ENCODE peak calls at places on chromosomes 6 and 20, in four cellular contexts. One of them, this sample, is unnamed.

GRCh38 chr6:91781946-91782345 is 1195.1 kb upstream of the MAP3K7 start:
- DNase-seq in right atrium auricular region: no peak
- DNase-seq in astrocyte of the spinal cord: no peak
- DNase-seq in tibial nerve: peak; percentile 30
- DNase-seq in this sample: no peak

GRCh38 chr6:154894903-154895302 is 100.2 kb upstream of the TIAM2 start:
- DNase-seq in astrocyte of the spinal cord: no peak
- DNase-seq in right atrium auricular region: no peak
- DNase-seq in tibial nerve: no peak
- DNase-seq in this sample: no peak

GRCh38 chr6:157162756-157163433 is 160.4 kb downstream of the TMEM242 start:
- DNase-seq in astrocyte of the spinal cord: no peak
- DNase-seq in right atrium auricular region: no peak
- DNase-seq in tibial nerve: no peak
- DNase-seq in this sample: no peak

GRCh38 chr20:62647521-62648317 is 5.4 kb downstream of the SLCO4A1 start:
- DNase-seq in astrocyte of the spinal cord: no peak
- DNase-seq in right atrium auricular region: no peak
- DNase-seq in tibial nerve: peak; percentile 64
- DNase-seq in this sample: no peak

GRCh38 chr6:168171673-168172352 is 92.8 kb upstream of the FRMD1 start:
- DNase-seq in right atrium auricular region: no peak
- DNase-seq in tibial nerve: no peak
- DNase-seq in astrocyte of the spinal cord: no peak
- DNase-seq in this sample: no peak

GRCh38 chr6:115545410-115545986 is 515.2 kb downstream of the FRK start:
- DNase-seq in right atrium auricular region: no peak
- DNase-seq in astrocyte of the spinal cord: no peak
- DNase-seq in tibial nerve: no peak
- DNase-seq in this sample: peak; percentile 65

GRCh38 chr6:10587694-10588392 is 66.7 kb downstream of the GCNT2 start:
- DNase-seq in astrocyte of the spinal cord: no peak
- DNase-seq in tibial nerve: no peak
- DNase-seq in right atrium auricular region: no peak
- DNase-seq in this sample: no peak

GRCh38 chr20:16236589-16237241 is 336.5 kb downstream of the KIF16B start:
- DNase-seq in astrocyte of the spinal cord: no peak
- DNase-seq in tibial nerve: no peak
- DNase-seq in right atrium auricular region: no peak
- DNase-seq in this sample: no peak

GRCh38 chr6:96468681-96469224 is 52.9 kb upstream of the UFL1 start:
- DNase-seq in tibial nerve: no peak
- DNase-seq in right atrium auricular region: no peak
- DNase-seq in astrocyte of the spinal cord: peak; percentile 11
- DNase-seq in this sample: no peak

GRCh38 chr6:44349904-44350649 is 7.6 kb downstream of the SPATS1 start:
- DNase-seq in right atrium auricular region: no peak
- DNase-seq in tibial nerve: no peak
- DNase-seq in astrocyte of the spinal cord: no peak
- DNase-seq in this sample: no peak

GRCh38 chr20:44810391-44811149 is at the start of gene RIMS4:
- DNase-seq in tibial nerve: no peak
- DNase-seq in astrocyte of the spinal cord: no peak
- DNase-seq in right atrium auricular region: no peak
- DNase-seq in this sample: peak; percentile 35
- TF ChIP-seq CTCF in tibial nerve: no peak
- TF ChIP-seq CTCF in astrocyte of the spinal cord: no peak
- TF ChIP-seq CTCF in right atrium auricular region: no peak
- TF ChIP-seq CTCF in this sample: no peak

GRCh38 chr20:25032478-25033183 is 25.3 kb downstream of the ACSS1 start:
- DNase-seq in right atrium auricular region: peak; percentile 77
- DNase-seq in astrocyte of the spinal cord: peak; percentile 6
- DNase-seq in tibial nerve: peak; percentile 69
- DNase-seq in this sample: no peak
- TF ChIP-seq CTCF in right atrium auricular region: peak; percentile 34
- TF ChIP-seq CTCF in astrocyte of the spinal cord: no peak
- TF ChIP-seq CTCF in tibial nerve: peak; percentile 42
- TF ChIP-seq CTCF in this sample: no peak

GRCh38 chr6:137951064-137951597 is 84.1 kb downstream of the TNFAIP3 start:
- DNase-seq in right atrium auricular region: no peak
- DNase-seq in tibial nerve: no peak
- DNase-seq in astrocyte of the spinal cord: no peak
- DNase-seq in this sample: no peak
- TF ChIP-seq CTCF in right atrium auricular region: no peak
- TF ChIP-seq CTCF in tibial nerve: no peak
- TF ChIP-seq CTCF in astrocyte of the spinal cord: no peak
- TF ChIP-seq CTCF in this sample: no peak

DNA sequence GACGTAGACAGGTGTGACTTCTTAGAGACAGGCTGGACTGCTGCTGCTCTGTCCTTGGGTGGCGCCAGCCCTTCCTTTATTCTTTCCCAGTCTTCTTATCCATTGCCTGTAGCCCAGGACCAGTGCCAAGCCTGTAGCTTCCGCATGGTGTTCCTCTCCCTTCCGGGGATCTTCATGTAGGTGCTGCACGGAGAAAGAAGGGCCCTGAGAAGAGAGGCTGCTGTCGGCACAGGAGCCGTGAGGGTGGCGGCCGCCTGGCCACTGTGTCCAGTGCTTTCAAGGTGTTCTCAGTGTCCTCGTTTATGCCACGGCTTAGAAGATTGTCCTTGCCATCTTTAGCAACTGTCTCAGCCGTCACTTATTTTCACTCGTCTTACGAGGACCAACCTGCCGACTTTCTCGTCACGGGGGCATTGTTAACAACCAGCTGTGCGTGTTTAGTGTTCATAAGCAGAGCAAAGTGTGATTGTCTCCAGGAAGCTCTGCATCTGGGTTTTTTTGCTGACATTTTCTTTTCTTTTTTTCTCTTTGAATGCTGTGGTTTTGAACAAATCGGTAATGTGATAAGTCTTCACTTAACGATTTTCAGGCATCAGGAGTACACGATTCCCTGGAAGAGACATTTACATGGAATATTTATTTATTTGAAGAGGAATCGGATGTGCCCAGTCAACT is 61.2 kb downstream of the PPP1R14C start:
- DNase-seq in tibial nerve: no peak
- DNase-seq in right atrium auricular region: no peak
- DNase-seq in astrocyte of the spinal cord: no peak
- DNase-seq in this sample: no peak
- TF ChIP-seq CTCF in tibial nerve: no peak
- TF ChIP-seq CTCF in right atrium auricular region: no peak
- TF ChIP-seq CTCF in astrocyte of the spinal cord: no peak
- TF ChIP-seq CTCF in this sample: no peak

GRCh38 chr20:60009826-60010616 is 51.8 kb downstream of the CDH26 start:
- DNase-seq in tibial nerve: no peak
- DNase-seq in astrocyte of the spinal cord: no peak
- DNase-seq in right atrium auricular region: no peak
- DNase-seq in this sample: no peak
- TF ChIP-seq CTCF in tibial nerve: no peak
- TF ChIP-seq CTCF in astrocyte of the spinal cord: no peak
- TF ChIP-seq CTCF in right atrium auricular region: no peak
- TF ChIP-seq CTCF in this sample: peak; percentile 21

DNA sequence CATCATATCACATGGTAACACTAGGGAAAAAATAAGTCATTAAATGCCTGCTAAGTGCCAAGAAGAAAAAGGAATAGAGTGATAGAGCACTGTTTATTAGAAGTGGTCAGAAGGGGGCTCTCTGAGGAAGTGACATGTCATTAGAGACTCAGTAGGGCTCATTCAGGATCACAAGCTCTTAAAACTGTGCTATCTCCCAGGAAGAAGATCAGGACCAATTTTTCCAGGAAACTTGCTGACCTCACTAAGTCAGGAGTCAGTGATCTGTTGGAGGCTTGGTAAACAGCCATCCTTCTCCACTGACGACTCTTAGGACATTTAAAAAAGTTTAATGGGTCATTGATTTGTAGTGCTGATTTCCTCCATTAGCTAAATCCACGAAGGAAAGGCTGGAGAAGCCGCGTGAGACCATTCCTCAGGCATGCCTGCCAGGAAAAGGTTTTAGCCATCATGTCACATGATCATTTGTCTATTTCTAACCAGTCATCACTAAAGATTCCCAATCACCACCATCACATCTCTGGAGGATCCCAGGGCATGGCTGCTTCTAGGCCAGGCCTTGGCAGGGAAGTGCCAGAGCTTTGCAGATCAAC is 5.9 kb upstream of the PTPN1 start:
- DNase-seq in right atrium auricular region: no peak
- DNase-seq in tibial nerve: no peak
- DNase-seq in astrocyte of the spinal cord: no peak
- DNase-seq in this sample: no peak
- TF ChIP-seq CTCF in right atrium auricular region: peak; percentile 43
- TF ChIP-seq CTCF in tibial nerve: no peak
- TF ChIP-seq CTCF in astrocyte of the spinal cord: peak; percentile 24
- TF ChIP-seq CTCF in this sample: no peak

GRCh38 chr6:136863752-136864151 is 41.4 kb downstream of the PEX7 start:
- DNase-seq in right atrium auricular region: no peak
- DNase-seq in astrocyte of the spinal cord: no peak
- DNase-seq in tibial nerve: no peak
- DNase-seq in this sample: no peak
- TF ChIP-seq CTCF in right atrium auricular region: no peak
- TF ChIP-seq CTCF in astrocyte of the spinal cord: no peak
- TF ChIP-seq CTCF in tibial nerve: no peak
- TF ChIP-seq CTCF in this sample: no peak

GRCh38 chr6:158869010-158869603 is 49.9 kb upstream of the EZR start:
- DNase-seq in right atrium auricular region: no peak
- DNase-seq in tibial nerve: no peak
- DNase-seq in astrocyte of the spinal cord: no peak
- DNase-seq in this sample: no peak

GRCh38 chr6:158867381-158868121 is 48.4 kb upstream of the EZR start:
- DNase-seq in astrocyte of the spinal cord: no peak
- DNase-seq in right atrium auricular region: no peak
- DNase-seq in tibial nerve: no peak
- DNase-seq in this sample: no peak

GRCh38 chr6:158868122-158868480 is 48.9 kb upstream of the EZR start:
- DNase-seq in astrocyte of the spinal cord: no peak
- DNase-seq in right atrium auricular region: no peak
- DNase-seq in tibial nerve: no peak
- DNase-seq in this sample: no peak

GRCh38 chr6:158870418-158870957 is 51.3 kb upstream of the EZR start:
- DNase-seq in astrocyte of the spinal cord: no peak
- DNase-seq in right atrium auricular region: no peak
- DNase-seq in tibial nerve: no peak
- DNase-seq in this sample: no peak

GRCh38 chr6:158869604-158870417 is 50.6 kb upstream of the EZR start:
- DNase-seq in right atrium auricular region: peak; percentile 89
- DNase-seq in tibial nerve: peak; percentile 69
- DNase-seq in astrocyte of the spinal cord: peak; percentile 93
- DNase-seq in this sample: peak; percentile 77
- TF ChIP-seq CTCF in right atrium auricular region: peak; percentile 6
- TF ChIP-seq CTCF in tibial nerve: peak; percentile 30
- TF ChIP-seq CTCF in astrocyte of the spinal cord: no peak
- TF ChIP-seq CTCF in this sample: no peak

GRCh38 chr6:528989-529388 is 127.9 kb downstream of the HUS1B start:
- DNase-seq in astrocyte of the spinal cord: no peak
- DNase-seq in tibial nerve: no peak
- DNase-seq in right atrium auricular region: no peak
- DNase-seq in this sample: no peak

GRCh38 chr6:527989-528673 is 128.8 kb downstream of the HUS1B start:
- DNase-seq in right atrium auricular region: no peak
- DNase-seq in tibial nerve: no peak
- DNase-seq in astrocyte of the spinal cord: no peak
- DNase-seq in this sample: no peak

GRCh38 chr6:530425-530824 is 126.5 kb downstream of the HUS1B start:
- DNase-seq in right atrium auricular region: no peak
- DNase-seq in tibial nerve: no peak
- DNase-seq in astrocyte of the spinal cord: no peak
- DNase-seq in this sample: no peak

GRCh38 chr6:520820-521219 is 129.3 kb downstream of the IRF4 start:
- DNase-seq in tibial nerve: no peak
- DNase-seq in right atrium auricular region: no peak
- DNase-seq in astrocyte of the spinal cord: no peak
- DNase-seq in this sample: no peak

GRCh38 chr6:524803-525202 is 132.1 kb downstream of the HUS1B start:
- DNase-seq in astrocyte of the spinal cord: no peak
- DNase-seq in right atrium auricular region: no peak
- DNase-seq in tibial nerve: no peak
- DNase-seq in this sample: peak; percentile 33
- TF ChIP-seq CTCF in astrocyte of the spinal cord: no peak
- TF ChIP-seq CTCF in right atrium auricular region: no peak
- TF ChIP-seq CTCF in tibial nerve: no peak
- TF ChIP-seq CTCF in this sample: no peak

DNA sequence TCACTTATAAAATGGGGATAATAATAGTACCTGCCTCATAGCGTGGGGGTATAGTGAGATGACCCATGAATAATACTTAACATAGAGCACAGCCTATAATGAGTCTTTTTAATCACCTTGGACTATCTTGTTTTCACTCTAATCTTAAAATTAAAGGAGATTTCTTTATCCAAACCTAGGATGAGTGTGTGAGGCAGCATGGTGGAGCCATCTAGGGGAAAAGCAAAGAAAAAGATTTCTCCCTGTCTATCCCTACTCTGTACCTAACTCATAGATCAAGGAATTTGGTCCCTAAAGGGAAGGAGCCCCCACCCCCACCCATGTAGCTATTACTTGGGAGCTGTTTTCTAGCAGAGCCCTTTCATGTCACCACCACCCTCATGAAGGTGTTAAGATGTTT is 45.2 kb upstream of the PAK5 start:
- DNase-seq in right atrium auricular region: no peak
- DNase-seq in tibial nerve: no peak
- DNase-seq in astrocyte of the spinal cord: no peak
- DNase-seq in this sample: no peak
- TF ChIP-seq CTCF in right atrium auricular region: no peak
- TF ChIP-seq CTCF in tibial nerve: no peak
- TF ChIP-seq CTCF in astrocyte of the spinal cord: peak; percentile 5
- TF ChIP-seq CTCF in this sample: no peak

This sample was measured in endothelial cell.